ENCODE peak calls at places on chromosome 18, in six cellular contexts. P, W, B, L, G and N are unnamed samples. For H3K4me1, the result is how much of the 10 kb centered on the place peaks cover.

GRCh38 chr18:36808681-36809080 is 20.1 kb downstream of the TPGS2 start:
- DNase-seq in P (no peak), W (no peak), B (no peak), L (no peak), G (no peak), N (no peak)

GRCh38 chr18:54359233-54359632 is 1.5 kb downstream of the C18orf54 start:
- DNase-seq in P (no peak), W (no peak), B (no peak), L (no peak), G (no peak), N (no peak)

GRCh38 chr18:27954226-27954625 is 222.7 kb downstream of the CDH2 start:
- DNase-seq in P (no peak), W (no peak), B (no peak), L (no peak), G (no peak), N (no peak)

GRCh38 chr18:32427084-32427933 is 43.4 kb downstream of the GAREM1 start:
- DNase-seq in P (no peak), W (no peak), B (no peak), L (no peak), G (no peak), N (no peak)

GRCh38 chr18:69402219-69402989 is 1.7 kb downstream of the DOK6 start:
- DNase-seq in P (no peak), W (peak), B (no peak), L (no peak), G (no peak), N (no peak)

GRCh38 chr18:48445540-48445939 is 36.4 kb upstream of the ZBTB7C start:
- DNase-seq in P (peak), W (peak), B (peak), L (peak), G (peak), N (peak)

GRCh38 chr18:47911877-47912276 is 18.6 kb downstream of the SMAD2 start:
- DNase-seq in P (no peak), W (no peak), B (no peak), L (no peak), G (no peak), N (no peak)

GRCh38 chr18:28404721-28405120 is 227.8 kb upstream of the CDH2 start:
- DNase-seq in P (no peak), W (no peak), B (no peak), L (no peak), G (no peak), N (no peak)

GRCh38 chr18:56770873-56771272 is 119.7 kb downstream of the WDR7 start:
- DNase-seq in P (no peak), W (no peak), B (no peak), L (no peak), G (no peak), N (no peak)

GRCh38 chr18:1848716-1849115 is 722.6 kb downstream of the METTL4 start:
- DNase-seq in P (no peak), W (no peak), B (no peak), L (no peak), G (no peak), N (no peak)

GRCh38 chr18:24514439-24514838 is 54.0 kb downstream of the HRH4 start:
- DNase-seq in P (peak), W (peak), B (peak), L (no peak), G (peak), N (no peak)

GRCh38 chr18:39711701-39712100 is 2146.1 kb upstream of the CELF4 start:
- DNase-seq in P (no peak), W (no peak), B (no peak), L (no peak), G (no peak), N (no peak)

GRCh38 chr18:67916142-67916541 is 399.6 kb upstream of the DSEL start:
- DNase-seq in P (peak), W (no peak), B (no peak), L (no peak), G (no peak), N (no peak)

GRCh38 chr18:41992698-41993097 is 37.7 kb downstream of the PIK3C3 start:
- DNase-seq in P (no peak), W (no peak), B (no peak), L (no peak), G (no peak), N (no peak)

GRCh38 chr18:41989508-41989907 is 34.5 kb downstream of the PIK3C3 start:
- DNase-seq in P (no peak), W (no peak), B (no peak), L (no peak), G (no peak), N (no peak)

GRCh38 chr18:41993151-41993550 is 38.1 kb downstream of the PIK3C3 start:
- DNase-seq in P (no peak), W (no peak), B (no peak), L (no peak), G (no peak), N (no peak)

GRCh38 chr18:41996020-41996419 is 41.0 kb downstream of the PIK3C3 start:
- DNase-seq in P (no peak), W (no peak), B (no peak), L (no peak), G (no peak), N (no peak)

DNA sequence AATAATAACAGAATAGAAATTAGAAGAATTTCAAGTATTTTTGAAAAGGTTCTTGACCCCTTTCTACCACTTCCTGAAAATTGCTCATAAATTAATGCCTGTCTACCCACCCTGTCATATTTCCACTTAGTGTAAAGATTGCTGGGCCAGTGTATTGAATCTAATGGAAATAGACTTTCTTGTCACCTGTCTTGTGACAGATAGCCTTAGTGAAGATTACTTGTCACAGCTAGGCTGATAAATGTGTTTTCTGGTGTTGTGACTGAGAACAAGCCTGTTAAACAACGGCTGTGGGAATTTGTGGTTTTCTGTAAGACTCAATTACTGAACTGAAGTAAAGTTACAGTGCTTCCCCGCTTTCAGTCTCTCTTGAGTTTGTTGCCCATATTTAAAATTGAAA is 37.0 kb downstream of the PIK3C3 start:
- DNase-seq in P (no peak), W (no peak), B (no peak), L (no peak), G (no peak), N (no peak)
- H3K4me3 ChIP-seq in P (no peak), W (no peak), B (no peak), L (no peak), G (no peak), N (no peak)

GRCh38 chr18:63186520-63186919 is 133.0 kb downstream of the BCL2 start:
- DNase-seq in P (no peak), W (no peak), B (no peak), L (no peak), G (no peak), N (no peak)

GRCh38 chr18:63186934-63187574 is 132.5 kb downstream of the BCL2 start:
- DNase-seq in P (no peak), W (no peak), B (no peak), L (no peak), G (no peak), N (no peak)

GRCh38 chr18:63188063-63188462 is 131.5 kb downstream of the BCL2 start:
- DNase-seq in P (no peak), W (no peak), B (no peak), L (no peak), G (no peak), N (no peak)

GRCh38 chr18:63183952-63184351 is 135.6 kb downstream of the BCL2 start:
- DNase-seq in P (no peak), W (no peak), B (no peak), L (no peak), G (no peak), N (no peak)

DNA sequence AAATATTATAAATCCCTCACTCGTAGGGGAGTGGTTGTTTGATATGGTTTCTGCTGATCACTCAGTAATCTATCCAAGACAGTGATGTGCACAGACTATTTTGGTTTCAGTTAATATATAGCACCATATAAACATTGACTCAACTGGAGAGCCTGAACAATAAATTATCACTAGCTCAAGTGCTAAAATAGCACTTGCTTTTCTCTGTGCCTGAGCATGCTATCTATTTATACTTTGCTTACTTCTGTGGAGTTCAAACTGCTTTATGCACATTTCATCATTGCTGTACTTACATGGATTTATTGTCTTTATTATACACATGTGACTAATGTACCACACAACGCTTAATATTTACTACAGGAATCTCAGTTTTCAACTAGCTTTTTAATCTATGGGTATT is 133.6 kb downstream of the BCL2 start:
- DNase-seq in P (no peak), W (no peak), B (no peak), L (no peak), G (no peak), N (no peak)
- H3K4me1 ChIP-seq in P (under half), W (under half), B (under half), L (half or more), G (under half), N (under half)

DNA sequence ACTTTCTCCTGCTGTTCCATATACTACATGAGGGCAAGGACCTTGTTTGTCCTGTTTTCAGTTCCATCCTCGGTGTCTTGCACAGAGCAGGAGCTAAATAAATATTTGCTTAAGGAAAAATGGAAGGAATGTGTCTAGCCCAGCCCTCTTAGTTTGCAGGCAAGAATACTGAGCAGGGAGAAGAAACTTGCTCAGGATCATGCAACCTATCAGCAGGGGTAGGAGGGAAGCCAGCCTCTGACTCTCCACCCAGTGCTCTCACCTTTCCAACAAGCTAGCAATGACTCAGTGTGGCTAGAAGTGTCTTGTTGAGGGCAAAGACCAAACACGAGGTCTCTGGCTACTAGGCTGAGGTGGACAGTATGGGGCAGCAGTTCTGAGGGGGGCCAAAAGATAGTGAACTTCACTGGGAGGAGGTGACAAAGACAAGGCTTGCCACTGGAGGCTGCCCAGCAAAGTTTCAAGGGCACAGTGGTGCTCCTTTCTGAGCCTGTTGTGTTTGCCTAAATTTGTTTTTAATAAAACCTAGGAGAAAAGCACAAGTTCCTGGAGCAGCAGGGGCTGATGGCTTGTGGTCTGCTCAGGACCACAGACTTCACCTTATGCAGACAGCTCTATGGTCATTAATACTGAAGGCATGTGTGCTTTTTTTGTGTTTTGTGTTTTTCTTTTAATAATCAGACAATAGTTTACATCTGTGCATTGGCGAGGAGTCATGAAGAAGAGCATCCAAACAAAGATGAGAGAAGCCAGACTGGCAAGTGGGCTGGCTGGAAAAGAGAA is 49.1 kb upstream of the CTAGE1 start:
- DNase-seq in P (no peak), W (no peak), B (peak), L (no peak), G (no peak), N (peak)
- H3K4me3 ChIP-seq in P (no peak), W (no peak), B (no peak), L (no peak), G (no peak), N (no peak)

GRCh38 chr18:58359226-58360019 is 269.5 kb downstream of the ALPK2 start:
- DNase-seq in P (no peak), W (no peak), B (no peak), L (no peak), G (no peak), N (no peak)
- H3K4me1 ChIP-seq in P (under half), W (under half), B (under half), L (under half), G (under half), N (under half)